ENCODE peak calls at places on chromosome 22, in five cellular contexts. N, E, O, K and R are unnamed samples. For H3K36me3, the result is how much of the 10 kb centered on the place peaks cover.

GRCh38 chr22:50072167-50072555 is 13.1 kb downstream of the MLC1 start:
- DNase-seq in O (no peak), K (no peak), E (no peak), N (no peak), R (no peak)

GRCh38 chr22:45201678-45202332 is 38.1 kb downstream of the NUP50 start:
- DNase-seq in E (no peak), N (peak), O (no peak), K (no peak), R (no peak)

GRCh38 chr22:41524809-41525449 is 19.3 kb downstream of the POLR3H start:
- DNase-seq in O (no peak), K (no peak), N (no peak), E (peak), R (no peak)

GRCh38 chr22:46798366-46799057 is 36.1 kb downstream of the TBC1D22A start:
- DNase-seq in N (peak), O (peak), K (no peak), E (peak), R (peak)

GRCh38 chr22:38973289-38974169 is 8.6 kb upstream of the APOBEC3B start:
- DNase-seq in K (no peak), O (peak), N (peak), E (peak), R (no peak)

GRCh38 chr22:50293441-50294318 is 13.8 kb downstream of the PLXNB2 start:
- DNase-seq in E (peak), N (peak), O (peak), K (no peak), R (no peak)

GRCh38 chr22:17843189-17843588 is 68.9 kb upstream of the BID start:
- DNase-seq in E (no peak), O (no peak), K (no peak), N (no peak), R (no peak)

GRCh38 chr22:21942407-21942895 is 10.2 kb downstream of the PPM1F start:
- DNase-seq in K (no peak), O (no peak), E (peak), N (peak), R (no peak)

GRCh38 chr22:44544523-44545433 is 46.7 kb upstream of the RTL6 start:
- DNase-seq in O (no peak), N (no peak), K (no peak), E (no peak), R (no peak)

GRCh38 chr22:32744560-32744959 is 56.9 kb upstream of the TIMP3 start:
- DNase-seq in O (no peak), N (no peak), K (no peak), E (no peak), R (no peak)

GRCh38 chr22:41935015-41935908 is 8.7 kb upstream of the TNFRSF13C start:
- DNase-seq in O (no peak), E (no peak), K (no peak), N (no peak), R (peak)

GRCh38 chr22:33844273-33844672 is 76.0 kb downstream of the LARGE1 start:
- DNase-seq in K (no peak), N (no peak), E (no peak), O (no peak), R (no peak)

GRCh38 chr22:41909290-41910049 is 5.4 kb downstream of the SHISA8 start:
- DNase-seq in E (no peak), K (no peak), N (no peak), O (no peak), R (peak)

GRCh38 chr22:22235564-22235963 is 9.0 kb upstream of the VPREB1 start:
- DNase-seq in N (no peak), E (peak), K (no peak), O (peak), R (no peak)

GRCh38 chr22:49185312-49185969 is 642.2 kb downstream of the BRD1 start:
- DNase-seq in N (no peak), K (no peak), O (no peak), E (no peak), R (no peak)

GRCh38 chr22:45552580-45553332 is 50.1 kb downstream of the FBLN1 start:
- DNase-seq in N (peak), K (no peak), O (no peak), E (peak), R (no peak)

GRCh38 chr22:46003271-46004091 is 26.5 kb upstream of the WNT7B start:
- DNase-seq in N (no peak), E (no peak), K (no peak), O (no peak), R (no peak)

GRCh38 chr22:34344702-34345101 is 424.4 kb upstream of the LARGE1 start:
- DNase-seq in O (no peak), N (no peak), E (no peak), K (no peak), R (no peak)

GRCh38 chr22:20439556-20439927 is 1.9 kb upstream of the SCARF2 start:
- DNase-seq in O (no peak), K (no peak), E (no peak), N (no peak), R (no peak)

GRCh38 chr22:20463324-20464095 is 25.9 kb upstream of the SCARF2 start:
- DNase-seq in O (no peak), K (no peak), N (no peak), E (no peak), R (no peak)

GRCh38 chr22:17176715-17177114 is 17.6 kb upstream of the HDHD5 start:
- DNase-seq in E (no peak), N (no peak), K (no peak), O (no peak), R (no peak)

GRCh38 chr22:49962012-49962750 is 1.6 kb downstream of the PIM3 start:
- DNase-seq in K (peak), O (peak), N (peak), E (peak), R (peak)

GRCh38 chr22:25698986-25699385 is 43.0 kb upstream of the MYO18B start:
- DNase-seq in O (no peak), N (no peak), K (no peak), E (no peak), R (no peak)

GRCh38 chr22:26547837-26548236 is 35.6 kb upstream of the TFIP11 start:
- DNase-seq in N (no peak), K (no peak), E (no peak), O (no peak), R (no peak)

GRCh38 chr22:48438096-48438495 is 1389.6 kb downstream of the BRD1 start:
- DNase-seq in N (no peak), K (no peak), E (no peak), O (no peak), R (no peak)

GRCh38 chr22:47260551-47260950 is 498.1 kb downstream of the TBC1D22A start:
- DNase-seq in K (no peak), N (no peak), O (no peak), E (no peak), R (no peak)

DNA sequence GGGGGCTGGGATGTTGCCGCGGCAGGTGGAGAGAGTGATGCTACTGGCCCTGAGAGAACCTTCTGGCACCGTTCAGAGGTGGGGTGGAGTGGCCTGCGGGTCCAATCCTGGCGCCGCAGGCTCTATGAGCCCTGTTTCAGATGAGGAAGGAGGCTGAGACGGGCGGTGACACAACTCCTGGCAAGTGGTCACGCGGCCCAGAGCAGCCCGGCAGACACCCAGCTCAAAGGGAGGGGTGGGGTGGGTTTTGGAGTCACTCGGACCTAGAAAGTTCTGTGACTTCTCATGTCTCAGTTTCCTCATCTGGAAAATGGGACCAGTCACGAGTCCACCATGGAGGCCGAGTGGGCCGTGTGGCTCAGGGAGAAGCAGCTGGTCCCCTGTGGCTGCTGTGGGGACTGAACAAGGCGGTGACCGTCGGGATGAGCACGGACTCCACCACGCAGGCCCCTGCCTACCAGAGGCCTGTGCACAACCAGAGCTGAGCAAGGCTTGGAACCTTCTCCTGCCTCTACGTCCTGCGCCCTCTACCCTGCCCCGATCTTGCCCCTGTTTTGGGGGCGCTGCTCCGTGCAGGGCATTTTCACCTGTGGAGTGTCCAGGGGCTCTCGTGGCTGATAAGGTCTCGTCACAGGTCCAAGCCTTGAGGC is 3.7 kb downstream of the TSPO start:
- DNase-seq in E (no peak), K (no peak), O (no peak), N (no peak), R (no peak)
- H3K4me3 ChIP-seq in E (no peak), K (no peak), O (no peak), N (no peak), R (no peak)

GRCh38 chr22:39994566-39995345 is at the start of gene FAM83F:
- DNase-seq in O (no peak), N (no peak), E (peak), K (no peak), R (no peak)

GRCh38 chr22:39996732-39997131 is 2.0 kb downstream of the FAM83F start:
- DNase-seq in K (no peak), N (no peak), O (no peak), E (no peak), R (no peak)

GRCh38 chr22:39992088-39992826 is 2.5 kb upstream of the FAM83F start:
- DNase-seq in O (no peak), K (no peak), N (no peak), E (no peak), R (no peak)

GRCh38 chr22:39995346-39996252 is 845 bp downstream of the FAM83F start:
- DNase-seq in E (peak), K (no peak), O (no peak), N (no peak), R (no peak)

GRCh38 chr22:39994046-39994565 is 648 bp upstream of the FAM83F start:
- DNase-seq in K (no peak), O (no peak), E (no peak), N (peak), R (no peak)
- TF ChIP-seq CTCF in K (no peak), O (no peak), E (no peak), N (no peak), R (no peak)

GRCh38 chr22:23277583-23278295 is 97.4 kb downstream of the BCR start:
- DNase-seq in E (no peak), N (no peak), K (no peak), O (no peak), R (no peak)

GRCh38 chr22:23274891-23275694 is 94.8 kb downstream of the BCR start:
- DNase-seq in E (no peak), O (no peak), K (no peak), N (no peak), R (no peak)

GRCh38 chr22:23276656-23277582 is 96.6 kb downstream of the BCR start:
- DNase-seq in E (no peak), K (no peak), O (no peak), N (no peak), R (no peak)

GRCh38 chr22:23274146-23274526 is 93.8 kb downstream of the BCR start:
- DNase-seq in E (no peak), N (no peak), K (no peak), O (no peak), R (no peak)

DNA sequence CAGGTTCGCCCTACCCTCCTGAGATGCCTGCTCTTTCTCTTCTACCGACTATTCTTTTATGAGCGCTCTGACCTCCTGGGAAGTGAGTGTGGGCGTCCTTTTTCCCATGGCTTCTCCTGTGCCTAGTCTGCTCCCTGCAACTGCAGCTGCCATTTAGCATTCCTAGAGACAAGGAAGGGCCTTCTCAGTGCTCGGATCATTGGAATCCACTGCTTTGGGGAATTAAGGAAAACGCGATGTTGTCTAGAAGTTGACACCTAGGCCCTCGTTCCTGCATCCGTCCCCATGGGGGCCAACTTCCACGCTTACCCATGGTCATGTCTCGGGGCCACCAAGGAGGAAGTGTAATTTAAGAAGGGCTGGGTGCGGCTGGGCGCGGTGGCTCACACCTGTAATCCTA is 95.4 kb downstream of the BCR start:
- DNase-seq in O (no peak), E (no peak), K (no peak), N (no peak), R (no peak)
- H3K36me3 ChIP-seq in O (under half), E (under half), K (half or more), N (under half), R (under half)

DNA sequence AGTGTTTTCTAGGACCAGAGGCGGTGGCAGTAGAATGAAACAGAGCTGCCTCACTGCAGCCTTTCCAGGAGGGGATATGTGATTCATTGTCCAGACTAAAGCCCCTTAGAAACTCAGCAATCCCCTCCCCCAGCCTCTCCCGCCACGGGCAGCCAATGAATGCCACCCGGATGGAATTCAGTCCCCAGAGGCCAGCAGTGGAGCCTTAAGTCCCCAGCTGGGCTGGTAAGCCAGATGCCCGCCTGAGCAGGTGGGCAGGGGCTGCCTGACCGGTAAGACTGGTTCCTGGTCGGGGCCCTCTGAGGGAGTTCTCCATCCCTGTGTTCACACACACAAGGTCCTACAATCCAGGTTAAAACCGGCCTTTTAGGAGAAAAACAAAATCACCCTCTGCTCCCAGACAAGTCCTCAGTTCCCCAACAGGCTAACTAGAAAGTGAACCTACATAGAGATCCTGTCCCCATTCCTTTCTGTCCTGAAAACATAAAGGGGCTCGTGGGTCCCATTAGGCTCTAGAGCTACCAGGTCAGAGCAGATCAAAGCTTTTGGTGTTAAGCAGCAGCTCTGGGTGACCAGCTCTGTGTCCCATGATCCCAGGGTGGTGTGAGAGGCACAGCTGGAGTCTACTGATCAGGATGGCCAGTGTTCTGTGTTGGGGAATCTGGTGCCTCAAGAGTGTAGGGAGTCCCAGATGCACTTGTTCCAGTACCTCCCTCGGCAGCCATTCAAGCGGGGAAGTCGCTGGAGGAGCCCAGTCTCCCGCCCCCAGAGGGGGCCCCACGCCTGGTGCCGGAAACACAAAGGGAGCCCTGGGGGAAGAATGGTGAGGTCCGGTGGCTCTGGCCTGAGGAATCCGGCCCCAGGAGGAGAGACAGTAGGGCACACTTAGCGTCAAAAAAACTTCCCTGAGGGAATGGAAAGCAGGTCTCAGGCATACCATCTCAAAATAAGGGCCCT is 2.6 kb downstream of the PATZ1 start:
- DNase-seq in O (peak), K (no peak), E (peak), N (peak), R (peak)
- H3K4me3 ChIP-seq in O (peak), K (peak), E (peak), N (peak), R (peak)

GRCh38 chr22:29327089-29327764 is 11.7 kb upstream of the RASL10A start:
- DNase-seq in O (no peak), E (no peak), N (no peak), K (no peak), R (no peak)

GRCh38 chr22:29328566-29329500 is 13.3 kb upstream of the RASL10A start:
- DNase-seq in N (peak), K (no peak), O (no peak), E (no peak), R (no peak)

GRCh38 chr22:29329581-29329980 is 14.1 kb upstream of the RASL10A start:
- DNase-seq in N (no peak), E (no peak), K (no peak), O (no peak), R (no peak)

GRCh38 chr22:29326481-29326880 is 11.0 kb upstream of the RASL10A start:
- DNase-seq in O (no peak), E (no peak), K (no peak), N (no peak), R (no peak)

GRCh38 chr22:29328055-29328454 is 12.6 kb upstream of the RASL10A start:
- DNase-seq in E (no peak), N (no peak), K (no peak), O (no peak), R (no peak)
- TF ChIP-seq CTCF in E (no peak), N (no peak), K (no peak), O (no peak), R (no peak)

DNA sequence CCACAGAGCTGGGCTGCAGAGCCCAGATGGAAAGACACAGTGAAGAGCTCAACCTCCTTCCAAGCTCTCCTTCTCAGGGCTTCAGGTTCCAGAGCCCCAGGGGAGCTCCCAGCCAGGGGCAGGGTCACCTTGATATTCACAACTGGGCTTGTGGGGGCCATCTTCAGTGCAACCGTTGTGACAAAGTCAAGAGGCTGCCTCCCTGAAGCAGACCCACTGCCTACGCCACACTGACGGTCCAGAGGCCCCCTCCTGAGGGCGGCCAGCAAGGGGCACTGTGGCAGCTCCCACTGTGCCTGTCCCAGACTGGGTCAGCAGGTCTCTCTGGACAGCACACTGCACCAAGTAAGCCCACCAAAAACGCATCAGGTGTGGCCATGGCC is 84.1 kb downstream of the DGCR2 start:
- DNase-seq in N (no peak), K (no peak), O (no peak), E (no peak), R (no peak)
- H3K36me3 ChIP-seq in N (under half), K (under half), O (under half), E (under half), R (under half)

DNA sequence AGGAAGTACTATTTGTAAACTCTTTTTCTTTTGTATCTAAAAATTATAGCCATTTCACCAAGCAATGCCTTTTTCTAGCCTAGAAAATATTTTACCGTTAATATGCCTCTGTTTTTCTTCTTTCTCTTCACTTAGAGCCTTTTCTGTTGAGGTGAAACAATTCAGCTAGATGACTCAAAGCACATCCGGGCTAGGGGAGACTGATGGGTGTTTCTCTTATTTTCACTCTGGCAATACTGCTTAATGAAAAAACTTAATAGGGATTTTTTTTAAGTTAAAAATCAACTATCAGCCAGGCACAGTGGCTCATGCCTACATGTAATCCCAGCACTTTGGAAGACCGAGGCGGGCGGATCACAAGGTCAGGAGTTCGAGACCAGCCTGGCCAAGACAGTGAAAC is 93.3 kb downstream of the SGSM3 start:
- DNase-seq in O (no peak), K (no peak), E (no peak), N (no peak), R (peak)
- H3K4me3 ChIP-seq in O (no peak), K (no peak), E (peak), N (no peak), R (peak)

GRCh38 chr22:37019309-37020191 is at the start of the genes MPST and TST:
- DNase-seq in E (peak), O (peak), N (peak), K (no peak), R (peak)

GRCh38 chr22:37017356-37017755 is 1.9 kb downstream of the TST start:
- DNase-seq in K (no peak), O (no peak), N (no peak), E (no peak), R (no peak)

GRCh38 chr22:37018815-37019308 is 385 bp downstream of the TST start:
- DNase-seq in K (no peak), O (peak), N (peak), E (peak), R (no peak)

GRCh38 chr22:37020192-37020479 is 594 bp downstream of the MPST start:
- DNase-seq in E (peak), O (peak), N (peak), K (no peak), R (no peak)

GRCh38 chr22:37018086-37018814 is 997 bp downstream of the TST start:
- DNase-seq in K (no peak), N (no peak), E (no peak), O (no peak), R (no peak)
- TF ChIP-seq CTCF in K (no peak), N (no peak), E (no peak), O (no peak), R (no peak)

GRCh38 chr22:24555496-24556253 is at the start of gene SNRPD3:
- DNase-seq in N (peak), E (peak), O (peak), K (peak), R (peak)

GRCh38 chr22:24554316-24555159 is at the start of gene GUCD1:
- DNase-seq in E (peak), O (no peak), K (no peak), N (peak), R (peak)

GRCh38 chr22:24555160-24555495 is 190 bp upstream of the GUCD1 start:
- DNase-seq in K (peak), N (peak), O (peak), E (peak), R (peak)

GRCh38 chr22:24550902-24551229 is 4.1 kb downstream of the GUCD1 start:
- DNase-seq in O (no peak), E (no peak), N (no peak), K (no peak), R (no peak)

GRCh38 chr22:24553597-24554315 is 1.2 kb downstream of the GUCD1 start:
- DNase-seq in E (peak), K (no peak), O (no peak), N (peak), R (no peak)
- H3K36me3 ChIP-seq in E (under half), K (under half), O (under half), N (under half), R (under half)